ENCODE peak calls at places on chromosomes 7 and 10, in eight cellular contexts. X, O, B, R, K, F, Z and Y are unnamed samples.
A peak's percentile ranks its signal among the peaks of the same experiment; 100 is the strongest.

GRCh38 chr7:2985866-2986265 is 57.8 kb downstream of the CARD11 start:
- DNase-seq in O (no peak), B (no peak), K (no peak), Z (no peak), F (no peak), R (no peak), X (no peak), Y (no peak)

GRCh38 chr7:29332875-29333482 is 138.4 kb downstream of the CHN2 start:
- DNase-seq in O (no peak), Z (no peak), K (no peak), F (no peak), B (no peak), X (no peak), R (no peak), Y (no peak)

GRCh38 chr10:79111427-79111826 is 42.7 kb downstream of the ZMIZ1 start:
- DNase-seq in K (no peak), B (no peak), F (no peak), O (no peak), X (no peak), R (no peak), Z (no peak), Y (no peak)

GRCh38 chr7:94231333-94231732 is 163.4 kb upstream of the COL1A2 start:
- DNase-seq in B (no peak), O (no peak), F (no peak), Z (no peak), X (no peak), R (no peak), K (no peak), Y (no peak)

GRCh38 chr7:82360591-82361386 is 82.8 kb downstream of the CACNA2D1 start:
- DNase-seq in O (no peak), X (no peak), F (no peak), Z (no peak), K (no peak), R (no peak), B (no peak), Y (no peak)

GRCh38 chr10:4662576-4663161 is 163.3 kb upstream of the AKR1E2 start:
- DNase-seq in F (no peak), O (no peak), K (no peak), X (no peak), Z (peak; percentile 21), R (no peak), B (peak; percentile 36), Y (no peak)

GRCh38 chr10:30041394-30042105 is 17.8 kb downstream of the JCAD start:
- DNase-seq in X (no peak), O (no peak), K (no peak), R (no peak), B (no peak), Z (no peak), F (no peak), Y (no peak)

GRCh38 chr7:116571037-116571436 is 46.2 kb downstream of the CAV1 start:
- DNase-seq in O (no peak), F (no peak), R (no peak), K (no peak), B (peak; percentile 25), Z (no peak), X (no peak), Y (no peak)

GRCh38 chr10:96720422-96721206 is at the start of gene PIK3AP1:
- DNase-seq in B (peak; percentile 64), R (peak; percentile 82), K (peak; percentile 17), Z (no peak), F (peak; percentile 88), X (no peak), O (peak; percentile 64), Y (peak; percentile 26)

GRCh38 chr7:7254908-7255307 is 72.6 kb downstream of the C1GALT1 start:
- DNase-seq in Z (no peak), X (no peak), F (no peak), K (no peak), B (no peak), R (no peak), O (no peak), Y (no peak)